ENCODE peak calls at places on chromosomes 16 and 17, in six cellular contexts. T is stomach, A is spleen, G is HCT116, L is HepG2, U is breast epithelium. D is an unnamed sample. For H3K36me3, the result is how much of the 10 kb centered on the place peaks cover.

GRCh38 chr16:75249441-75249840 is 2.0 kb downstream of the BCAR1 start:
- DNase-seq in L (no peak), T (no peak), A (no peak), U (no peak), G (no peak), D (no peak)

GRCh38 chr17:41322264-41322902 is 6.9 kb upstream of the KRTAP17-1 start:
- DNase-seq in G (peak), U (no peak), T (no peak), A (no peak), L (peak), D (no peak)

GRCh38 chr17:682150-682549 is 32.5 kb downstream of the VPS53 start:
- DNase-seq in T (no peak), L (no peak), A (no peak), U (no peak), G (no peak), D (no peak)

GRCh38 chr17:64709481-64709880 is 47.4 kb upstream of the SMURF2 start:
- DNase-seq in A (no peak), G (no peak), U (no peak), L (no peak), T (no peak), D (no peak)

GRCh38 chr17:17154556-17154955 is 51.6 kb downstream of the PLD6 start:
- DNase-seq in U (no peak), G (no peak), T (no peak), L (no peak), A (no peak), D (no peak)

GRCh38 chr16:84054916-84055315 is 12.3 kb upstream of the SLC38A8 start:
- DNase-seq in G (no peak), U (no peak), A (peak), T (no peak), L (no peak), D (no peak)

GRCh38 chr17:4536259-4536741 is 18.9 kb downstream of the MYBBP1A start:
- DNase-seq in L (no peak), A (no peak), U (no peak), T (no peak), G (no peak), D (no peak)

GRCh38 chr16:12706628-12707027 is 97.1 kb downstream of the CPPED1 start:
- DNase-seq in U (no peak), L (no peak), T (peak), A (no peak), G (no peak), D (peak)

GRCh38 chr16:61921373-61921772 is 114.9 kb downstream of the CDH8 start:
- DNase-seq in A (no peak), G (no peak), T (no peak), U (no peak), L (no peak), D (no peak)

GRCh38 chr17:53950207-53950857 is 127.6 kb downstream of the KIF2B start:
- DNase-seq in U (no peak), T (no peak), G (no peak), L (peak), A (no peak), D (no peak)

GRCh38 chr17:68248886-68249872 is 1.3 kb downstream of the AMZ2 start:
- DNase-seq in U (peak), G (no peak), T (no peak), A (no peak), L (no peak), D (no peak)

GRCh38 chr17:65594585-65594940 is 33.1 kb upstream of the AXIN2 start:
- DNase-seq in U (no peak), G (no peak), T (no peak), L (no peak), A (no peak), D (no peak)

GRCh38 chr16:22652463-22652845 is 141.8 kb downstream of the NPIPB5 start:
- DNase-seq in A (no peak), L (no peak), T (no peak), G (no peak), U (no peak), D (peak)

GRCh38 chr17:80511222-80512180 is 33.1 kb upstream of the RPTOR start:
- DNase-seq in L (no peak), T (no peak), G (no peak), A (no peak), U (no peak), D (no peak)

GRCh38 chr16:23310217-23310616 is 8.1 kb downstream of the SCNN1B start:
- DNase-seq in L (no peak), U (no peak), G (no peak), T (no peak), A (no peak), D (no peak)

GRCh38 chr17:36833279-36833678 is 104.0 kb upstream of the LHX1 start:
- DNase-seq in T (no peak), A (peak), G (no peak), L (no peak), U (no peak), D (no peak)

GRCh38 chr16:27237229-27238015 is 31.1 kb downstream of the NSMCE1 start:
- DNase-seq in G (no peak), A (peak), L (no peak), T (peak), U (peak), D (no peak)

GRCh38 chr17:7844292-7845154 is 10.3 kb upstream of the TMEM88 start:
- DNase-seq in L (peak), A (peak), G (peak), U (peak), T (peak), D (peak)
- TF ChIP-seq POLR2AphosphoS5 in L (no peak), A (peak), G (peak), U (peak), T (peak), D (no peak)

DNA sequence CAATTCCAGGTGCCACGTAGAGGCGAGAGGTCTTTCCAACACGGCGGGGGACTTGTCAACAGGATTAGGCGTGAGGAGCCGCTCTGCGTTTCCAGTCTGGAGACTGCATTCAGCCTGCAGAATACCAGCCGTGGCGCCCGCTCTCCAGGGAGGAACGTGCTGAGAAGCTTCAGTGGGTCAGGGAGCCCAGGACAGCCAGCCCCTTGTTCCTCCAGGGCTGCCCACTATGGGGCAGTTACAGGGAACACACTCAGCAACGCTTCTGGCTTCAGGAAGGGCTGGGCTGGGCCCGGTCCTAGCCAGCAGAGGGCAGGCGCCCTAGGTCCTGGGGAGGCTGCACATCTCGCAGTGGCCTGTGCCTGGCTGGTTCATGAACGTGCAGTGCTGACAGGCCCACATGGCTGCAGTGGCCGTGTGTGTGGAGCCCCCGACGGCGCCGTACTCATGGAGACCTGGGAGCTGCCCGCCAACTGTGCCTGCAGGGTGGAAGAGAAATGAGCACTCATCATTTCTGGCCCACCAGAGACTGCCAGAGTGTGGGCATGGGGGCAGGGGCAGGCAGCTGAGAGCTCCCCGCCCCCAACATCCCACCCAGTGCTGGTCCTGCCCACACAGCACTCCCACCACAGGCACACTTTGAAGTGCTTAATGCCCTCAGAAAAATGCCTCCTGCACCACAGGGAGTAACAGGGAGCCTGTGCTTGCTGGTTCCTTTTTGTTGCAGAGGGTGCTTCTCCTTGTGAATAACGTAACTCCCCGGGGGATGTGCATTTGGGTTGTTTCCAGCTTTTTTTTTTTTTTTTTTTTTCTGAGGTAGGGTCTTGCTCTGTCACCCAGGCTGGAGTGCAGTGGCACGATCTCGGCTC is 7.0 kb upstream of the FAAP100 start:
- DNase-seq in U (no peak), T (no peak), L (no peak), A (no peak), G (no peak), D (no peak)
- H3K36me3 ChIP-seq in U (under half), T (half or more), L (under half), A (half or more), G (half or more), D (half or more)

DNA sequence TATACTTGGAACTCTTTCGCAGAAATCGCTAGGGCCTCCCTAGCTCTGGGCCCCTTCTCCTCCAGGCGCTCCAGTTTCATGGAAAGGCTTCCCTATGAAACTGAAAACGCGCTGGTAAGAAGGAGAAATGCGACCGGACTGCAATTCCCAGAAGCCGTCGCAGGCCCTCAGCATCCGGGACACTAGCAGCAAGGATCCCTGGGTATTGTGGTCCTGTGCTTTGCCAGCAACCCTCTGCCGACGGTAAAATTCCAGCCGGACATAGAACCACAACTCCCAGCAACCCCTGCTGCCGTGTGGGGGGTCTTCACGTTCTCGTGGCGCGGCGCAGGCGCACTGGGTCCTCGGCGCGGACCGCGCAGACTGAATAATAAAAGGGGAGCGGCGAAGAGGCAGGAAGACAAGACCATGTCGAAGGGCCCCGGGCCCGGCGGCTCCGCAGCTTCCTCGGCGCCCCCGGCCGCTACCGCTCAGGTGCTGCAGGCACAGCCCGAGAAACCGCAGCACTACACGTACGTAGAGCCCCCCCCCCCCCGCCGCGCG is at the start of gene UNK:
- DNase-seq in A (peak), G (peak), L (peak), T (peak), U (peak), D (peak)
- TF ChIP-seq POLR2A in A (no peak), G (no peak), L (peak), T (no peak), U (peak), D (peak)

GRCh38 chr17:50641339-50641725 is 6.7 kb downstream of the ABCC3 start:
- DNase-seq in G (no peak), L (no peak), T (no peak), A (no peak), U (peak), D (no peak)

GRCh38 chr17:50640701-50641338 is 6.1 kb downstream of the ABCC3 start:
- DNase-seq in A (no peak), T (no peak), L (peak), U (no peak), G (no peak), D (no peak)

GRCh38 chr17:50638572-50638850 is 3.8 kb downstream of the ABCC3 start:
- DNase-seq in T (no peak), U (no peak), A (no peak), L (no peak), G (no peak), D (no peak)

GRCh38 chr17:50637829-50638571 is 3.3 kb downstream of the ABCC3 start:
- DNase-seq in A (no peak), L (no peak), U (no peak), T (no peak), G (no peak), D (no peak)

DNA sequence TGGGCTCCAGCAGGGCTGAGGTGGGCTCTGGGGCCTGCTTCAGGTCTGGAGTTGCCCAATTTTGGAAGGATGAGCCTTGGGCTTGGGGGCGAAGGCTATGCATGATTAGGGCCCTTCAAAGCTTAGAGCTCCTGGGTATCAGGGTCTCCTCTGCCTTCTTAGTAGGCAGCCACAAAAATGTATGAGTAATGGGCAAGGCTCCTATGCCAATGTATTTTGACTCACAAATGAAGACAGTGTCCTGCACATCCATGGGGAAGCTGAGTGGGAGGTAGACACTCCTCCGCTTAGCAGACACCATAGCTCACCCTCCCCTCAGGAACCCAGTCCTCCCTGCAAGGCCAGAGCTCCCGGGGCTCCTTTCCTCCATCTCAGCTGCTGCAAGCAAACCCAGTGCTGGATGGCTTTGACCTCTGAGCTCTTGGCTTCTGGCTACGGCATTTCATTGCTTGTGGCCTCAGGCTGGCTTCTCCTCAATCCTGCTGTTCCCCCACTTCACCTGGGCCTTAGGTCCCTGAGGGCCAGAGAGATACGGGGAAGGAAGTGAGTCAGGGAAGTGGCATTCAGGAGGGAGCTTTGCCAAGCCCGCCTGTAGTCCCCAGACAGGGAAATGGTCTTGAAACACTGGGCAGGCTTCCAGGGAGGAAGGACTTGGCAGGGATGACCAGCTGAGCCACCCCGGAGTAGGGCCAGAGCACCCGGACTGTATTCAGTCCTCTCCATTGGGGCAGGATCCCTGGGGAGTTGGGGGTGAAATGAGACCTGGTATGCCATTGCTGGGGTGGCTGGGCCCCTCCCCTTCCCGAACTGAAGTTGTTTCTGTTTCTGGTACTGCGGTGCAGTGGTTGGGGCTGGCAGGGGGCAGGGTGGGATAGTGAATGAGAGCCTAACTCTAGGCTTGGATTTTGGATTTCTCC is 4.4 kb downstream of the ABCC3 start:
- DNase-seq in L (peak), T (peak), U (peak), A (peak), G (peak), D (peak)
- TF ChIP-seq POLR2AphosphoS5 in L (no peak), T (peak), U (peak), A (peak), G (peak), D (no peak)

GRCh38 chr16:53446090-53446489 is 11.8 kb downstream of the RBL2 start:
- DNase-seq in L (no peak), A (no peak), G (no peak), T (no peak), U (no peak), D (no peak)

GRCh38 chr16:53440125-53440524 is 5.9 kb downstream of the RBL2 start:
- DNase-seq in A (no peak), L (no peak), T (no peak), U (no peak), G (no peak), D (no peak)

GRCh38 chr16:53449816-53450517 is 15.7 kb downstream of the RBL2 start:
- DNase-seq in U (no peak), G (no peak), L (no peak), A (no peak), T (no peak), D (no peak)

GRCh38 chr16:53445534-53445933 is 11.3 kb downstream of the RBL2 start:
- DNase-seq in L (no peak), G (no peak), A (no peak), T (no peak), U (no peak), D (no peak)
- H3K36me3 ChIP-seq in L (under half), G (under half), A (half or more), T (half or more), U (under half), D (half or more)

DNA sequence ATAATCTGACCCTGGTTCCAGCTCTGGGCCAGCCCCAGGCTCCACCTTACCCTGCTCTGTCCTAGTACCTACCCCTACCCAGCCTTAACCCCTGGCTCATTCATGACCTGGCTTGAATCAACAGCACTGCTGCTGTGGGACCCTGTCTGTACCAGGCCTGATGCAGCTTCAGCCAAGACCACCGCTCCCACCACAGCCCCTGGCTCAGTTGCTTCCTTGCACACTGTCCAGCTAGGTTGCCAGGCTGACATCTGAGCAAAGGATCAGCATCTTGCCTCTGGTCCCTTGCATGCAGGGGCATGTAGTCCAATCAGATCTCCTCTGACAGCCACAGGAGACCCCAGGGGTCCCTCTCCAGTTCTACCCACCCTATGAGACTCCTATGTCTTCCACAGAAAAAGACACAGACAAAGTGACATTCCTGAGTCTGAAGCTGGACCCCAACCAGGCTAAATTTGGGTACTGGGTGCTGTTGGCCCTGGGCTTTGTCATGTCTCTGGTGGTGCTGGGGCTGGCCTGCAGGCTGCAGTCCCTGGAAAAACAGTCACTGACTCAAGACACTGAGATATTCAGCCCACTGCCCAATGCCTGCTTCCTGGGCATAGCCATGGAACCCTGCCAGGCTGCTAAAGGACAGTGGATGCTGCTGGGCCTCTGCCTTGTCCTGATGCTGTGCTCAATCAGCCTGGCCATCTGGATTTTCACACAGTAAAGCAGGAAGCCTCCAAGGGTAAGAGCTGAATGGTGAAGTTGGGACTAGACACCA is 3.9 kb upstream of the KCNH6 start:
- DNase-seq in T (no peak), G (no peak), U (no peak), A (no peak), L (no peak), D (no peak)
- TF ChIP-seq POLR2A in T (no peak), G (no peak), U (no peak), A (no peak), L (no peak), D (no peak)

GRCh38 chr16:641326-642188 is at the start of gene MCRIP2:
- DNase-seq in G (no peak), L (peak), T (peak), A (peak), U (no peak), D (no peak)
- TF ChIP-seq POLR2AphosphoS5 in G (peak), L (peak), T (peak), A (peak), U (no peak), D (no peak)

D was measured in suprapubic skin.